ENCODE peak calls at places on chromosomes 12 and 14, in ten cellular contexts. O is upper lobe of right lung; Y is left lung; X is esophagus squamous epithelium; N is HCT116; A is ovary; L is CD4-positive, alpha-beta memory T cell; J is colonic mucosa; U is transverse colon; V is pancreas. H is an unnamed sample.
A peak's percentile ranks its signal among the peaks of the same experiment; 100 is the strongest.

GRCh38 chr12:122471324-122472226 is 29.2 kb downstream of the ZCCHC8 start:
- DNase-seq in J (no peak), L (no peak), A (no peak), U (no peak), N (peak; percentile 42), X (no peak), Y (no peak), V (no peak), O (no peak), H (no peak)

GRCh38 chr12:32603858-32604257 is 75.2 kb upstream of the DNM1L start:
- DNase-seq in X (no peak), Y (no peak), N (no peak), V (no peak), J (no peak), U (no peak), A (no peak), L (no peak), O (no peak), H (no peak)

GRCh38 chr12:72036393-72036792 is 97.7 kb downstream of the TPH2 start:
- DNase-seq in X (no peak), A (no peak), Y (no peak), L (no peak), O (no peak), J (no peak), V (no peak), U (no peak), N (no peak), H (no peak)

GRCh38 chr12:19190292-19191031 is 60.9 kb downstream of the PLEKHA5 start:
- DNase-seq in A (no peak), N (no peak), X (no peak), Y (no peak), V (no peak), O (no peak), L (no peak), J (no peak), U (no peak), H (no peak)

GRCh38 chr12:77946541-77947021 is 115.9 kb downstream of the NAV3 start:
- DNase-seq in U (no peak), L (no peak), N (no peak), O (no peak), V (no peak), X (no peak), Y (no peak), J (no peak), A (no peak), H (no peak)

GRCh38 chr14:99752486-99753121 is 40.6 kb upstream of the EML1 start:
- DNase-seq in A (no peak), Y (no peak), N (no peak), J (no peak), U (no peak), V (no peak), L (no peak), O (no peak), X (no peak), H (no peak)

GRCh38 chr14:104742586-104743455 is 10.1 kb upstream of the SIVA1 start:
- DNase-seq in X (no peak), A (no peak), L (peak; percentile 28), Y (peak; percentile 73), J (no peak), V (peak; percentile 22), N (no peak), O (no peak), U (no peak), H (no peak)

GRCh38 chr14:94000986-94001385 is 3.9 kb downstream of the CCDC197 start:
- DNase-seq in N (no peak), L (no peak), V (no peak), Y (no peak), O (no peak), A (no peak), J (no peak), U (no peak), X (no peak), H (no peak)

GRCh38 chr14:94998702-94999101 is 158.6 kb downstream of the DICER1 start:
- DNase-seq in X (no peak), L (no peak), Y (no peak), N (no peak), O (no peak), J (no peak), V (no peak), U (no peak), A (no peak), H (no peak)

GRCh38 chr12:34398706-34399630 is 376.7 kb downstream of the ALG10 start:
- DNase-seq in V (peak; percentile 3), N (no peak), A (peak; percentile 17), J (peak; percentile 10), U (peak; percentile 1), X (no peak), Y (peak; percentile 51), O (peak; percentile 58), L (no peak), H (no peak)

GRCh38 chr12:10205251-10205807 is 7.3 kb upstream of the GABARAPL1 start:
- DNase-seq in A (no peak), N (no peak), J (no peak), V (no peak), O (no peak), U (no peak), X (no peak), Y (no peak), L (no peak), H (no peak)

GRCh38 chr14:21036746-21037145 is 2.1 kb upstream of the RNASE13 start:
- DNase-seq in O (no peak), Y (no peak), J (no peak), L (no peak), N (no peak), X (no peak), V (no peak), A (no peak), U (no peak), H (no peak)

GRCh38 chr12:99004799-99005474 is 359.8 kb downstream of the APAF1 start:
- DNase-seq in V (no peak), Y (no peak), N (no peak), O (no peak), X (no peak), J (no peak), L (no peak), U (no peak), A (no peak), H (no peak)

GRCh38 chr12:116157845-116158267 is 119.6 kb downstream of the MED13L start:
- DNase-seq in X (no peak), J (no peak), U (no peak), L (no peak), Y (no peak), A (no peak), N (no peak), O (no peak), V (no peak), H (no peak)

GRCh38 chr14:89767861-89768268 is 186.7 kb downstream of the EFCAB11 start:
- DNase-seq in J (peak; percentile 48), U (peak; percentile 51), N (peak; percentile 43), O (no peak), X (no peak), A (no peak), V (no peak), Y (no peak), L (peak; percentile 67), H (peak; percentile 75)

GRCh38 chr14:89775161-89775560 is 179.4 kb downstream of the EFCAB11 start:
- DNase-seq in V (no peak), O (no peak), L (no peak), Y (no peak), X (no peak), A (no peak), N (no peak), U (no peak), J (no peak), H (no peak)

GRCh38 chr14:89773644-89774316 is 180.8 kb downstream of the EFCAB11 start:
- DNase-seq in L (peak; percentile 54), N (no peak), A (no peak), U (peak; percentile 53), O (peak; percentile 68), V (no peak), X (peak; percentile 6), J (no peak), Y (peak; percentile 92), H (peak; percentile 75)

GRCh38 chr14:89771251-89771650 is 183.3 kb downstream of the EFCAB11 start:
- DNase-seq in O (no peak), X (no peak), J (no peak), Y (no peak), U (no peak), A (no peak), L (no peak), N (no peak), V (no peak), H (no peak)

GRCh38 chr14:89773151-89773550 is 181.4 kb downstream of the EFCAB11 start:
- DNase-seq in X (no peak), Y (no peak), A (no peak), V (no peak), O (no peak), L (no peak), J (no peak), N (no peak), U (no peak), H (no peak)
- H3K4me1 ChIP-seq in X (no peaks in the 10 kb centered on the region), Y (no peaks in the 10 kb centered on the region), A (no peaks in the 10 kb centered on the region), V (no peaks in the 10 kb centered on the region), O (peaks cover 10% of the 10 kb centered on the region), L (peaks cover 16% of the 10 kb centered on the region), J (no peaks in the 10 kb centered on the region), N (peaks cover 11% of the 10 kb centered on the region), U (peaks cover 4% of the 10 kb centered on the region), H (peaks cover 17% of the 10 kb centered on the region)

DNA sequence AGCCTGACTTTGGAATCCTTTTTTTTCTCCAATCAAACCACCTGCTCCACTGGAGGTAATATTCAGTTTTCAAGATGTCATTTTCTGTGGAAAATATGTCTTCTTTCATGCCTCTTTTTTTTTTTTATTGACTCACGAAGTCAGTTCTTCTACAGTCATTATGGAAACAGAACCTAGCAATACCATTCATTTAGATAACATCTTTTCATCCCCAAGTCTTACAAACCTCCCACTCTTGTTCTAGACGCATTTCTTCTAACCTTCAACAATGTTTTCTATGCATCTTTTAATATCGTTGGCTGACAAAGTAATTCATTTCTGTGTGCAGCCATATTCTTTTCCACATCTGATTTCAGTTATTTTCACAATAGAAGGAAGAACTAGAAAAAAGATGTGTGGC is 474.3 kb upstream of the CCDC196 start:
- DNase-seq in J (no peak), U (no peak), N (no peak), L (no peak), O (no peak), A (no peak), V (no peak), Y (no peak), X (no peak), H (no peak)
- H3K27me3 ChIP-seq in J (no peaks in the 10 kb centered on the region), U (no peaks in the 10 kb centered on the region), N (no peaks in the 10 kb centered on the region), L (no peaks in the 10 kb centered on the region), O (no peaks in the 10 kb centered on the region), A (no peaks in the 10 kb centered on the region), V (no peaks in the 10 kb centered on the region), Y (no peaks in the 10 kb centered on the region), X (no peaks in the 10 kb centered on the region), H (no peaks in the 10 kb centered on the region)

DNA sequence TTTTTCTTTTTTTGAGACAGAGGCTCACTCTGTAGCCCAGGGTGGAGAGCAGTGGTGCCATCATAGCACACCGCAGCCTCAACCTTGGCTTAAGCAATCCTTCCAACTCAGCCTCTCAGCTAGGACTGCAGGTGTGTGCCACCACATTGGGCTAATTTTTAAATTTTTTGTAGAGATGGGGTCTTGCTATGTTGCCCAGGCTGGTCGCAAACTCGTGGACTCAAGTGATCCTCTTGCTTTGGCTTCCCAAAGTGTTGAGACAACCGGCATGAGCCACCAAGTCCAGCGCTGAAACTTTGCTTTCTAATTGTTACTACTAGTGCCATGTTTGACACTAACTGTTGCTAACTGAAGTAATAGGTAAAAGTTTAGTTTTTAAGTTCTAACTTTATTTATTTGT is 8.0 kb downstream of the RNF10 start:
- DNase-seq in V (no peak), Y (no peak), L (no peak), X (no peak), J (no peak), U (no peak), N (no peak), O (no peak), A (no peak), H (no peak)
- H3K4me1 ChIP-seq in V (peaks cover 58% of the 10 kb centered on the region), Y (peaks cover 32% of the 10 kb centered on the region), L (peaks cover 70% of the 10 kb centered on the region), X (peaks cover 52% of the 10 kb centered on the region), J (peaks cover 30% of the 10 kb centered on the region), U (peaks cover 96% of the 10 kb centered on the region), N (peaks cover 22% of the 10 kb centered on the region), O (peaks cover 64% of the 10 kb centered on the region), A (peaks cover 30% of the 10 kb centered on the region), H (peaks cover 55% of the 10 kb centered on the region)

GRCh38 chr12:130011611-130012385 is 108.0 kb upstream of the TMEM132D start:
- DNase-seq in X (no peak), Y (no peak), N (no peak), O (no peak), U (no peak), V (no peak), J (no peak), L (no peak), A (no peak), H (no peak)
- H3K27me3 ChIP-seq in X (no peaks in the 10 kb centered on the region), Y (peaks cover 88% of the 10 kb centered on the region), N (no peaks in the 10 kb centered on the region), O (peaks cover 48% of the 10 kb centered on the region), U (peaks cover 24% of the 10 kb centered on the region), V (no peaks in the 10 kb centered on the region), J (no peaks in the 10 kb centered on the region), L (no peaks in the 10 kb centered on the region), A (no peaks in the 10 kb centered on the region), H (no peaks in the 10 kb centered on the region)